ENCODE peak calls at places on chromosomes 2 and 18, in six cellular contexts. One of them, this sample, is unnamed.

GRCh38 chr2:171515672-171516298 is 6.5 kb upstream of the CYBRD1 start:
- DNase-seq in SK-N-SH: no peak
- DNase-seq in A549: no peak
- DNase-seq in endothelial cell of umbilical vein: no peak
- DNase-seq in HepG2: no peak
- DNase-seq in WTC11: no peak
- DNase-seq in this sample: no peak

GRCh38 chr2:177900091-177900490 is 172.5 kb downstream of the PDE11A start:
- DNase-seq in SK-N-SH: no peak
- DNase-seq in A549: no peak
- DNase-seq in endothelial cell of umbilical vein: no peak
- DNase-seq in HepG2: no peak
- DNase-seq in WTC11: no peak
- DNase-seq in this sample: no peak

GRCh38 chr2:8151888-8152287 is 530.0 kb upstream of the ID2 start:
- DNase-seq in SK-N-SH: no peak
- DNase-seq in A549: no peak
- DNase-seq in endothelial cell of umbilical vein: peak
- DNase-seq in HepG2: no peak
- DNase-seq in WTC11: no peak
- DNase-seq in this sample: no peak

GRCh38 chr18:63182247-63182771 is 137.3 kb downstream of the BCL2 start:
- DNase-seq in SK-N-SH: no peak
- DNase-seq in A549: no peak
- DNase-seq in endothelial cell of umbilical vein: no peak
- DNase-seq in HepG2: no peak
- DNase-seq in WTC11: no peak
- DNase-seq in this sample: no peak

GRCh38 chr18:5894613-5895299 is 566 bp downstream of the TMEM200C start:
- DNase-seq in SK-N-SH: peak
- DNase-seq in A549: no peak
- DNase-seq in endothelial cell of umbilical vein: no peak
- DNase-seq in HepG2: no peak
- DNase-seq in WTC11: peak
- DNase-seq in this sample: no peak

GRCh38 chr2:43426305-43427031 is 169.4 kb downstream of the THADA start:
- DNase-seq in SK-N-SH: peak
- DNase-seq in A549: peak
- DNase-seq in endothelial cell of umbilical vein: peak
- DNase-seq in HepG2: peak
- DNase-seq in WTC11: no peak
- DNase-seq in this sample: peak

GRCh38 chr2:237205111-237205541 is 119.4 kb downstream of the COPS8 start:
- DNase-seq in SK-N-SH: no peak
- DNase-seq in A549: no peak
- DNase-seq in endothelial cell of umbilical vein: no peak
- DNase-seq in HepG2: no peak
- DNase-seq in WTC11: no peak
- DNase-seq in this sample: no peak

GRCh38 chr2:71785550-71785951 is 332.2 kb downstream of the DYSF start:
- DNase-seq in SK-N-SH: peak
- DNase-seq in A549: no peak
- DNase-seq in endothelial cell of umbilical vein: no peak
- DNase-seq in HepG2: no peak
- DNase-seq in WTC11: no peak
- DNase-seq in this sample: no peak

GRCh38 chr2:40403233-40403841 is 48.6 kb downstream of the SLC8A1 start:
- DNase-seq in SK-N-SH: no peak
- DNase-seq in A549: no peak
- DNase-seq in endothelial cell of umbilical vein: no peak
- DNase-seq in HepG2: no peak
- DNase-seq in WTC11: no peak
- DNase-seq in this sample: no peak

GRCh38 chr18:34909637-34910364 is 131.4 kb upstream of the MAPRE2 start:
- DNase-seq in SK-N-SH: no peak
- DNase-seq in A549: no peak
- DNase-seq in endothelial cell of umbilical vein: no peak
- DNase-seq in HepG2: no peak
- DNase-seq in WTC11: no peak
- DNase-seq in this sample: no peak

GRCh38 chr2:46195819-46196218 is 101.4 kb upstream of the EPAS1 start:
- DNase-seq in SK-N-SH: no peak
- DNase-seq in A549: no peak
- DNase-seq in endothelial cell of umbilical vein: no peak
- DNase-seq in HepG2: no peak
- DNase-seq in WTC11: no peak
- DNase-seq in this sample: no peak

GRCh38 chr2:1628893-1629292 is 115.4 kb downstream of the PXDN start:
- DNase-seq in SK-N-SH: no peak
- DNase-seq in A549: no peak
- DNase-seq in endothelial cell of umbilical vein: peak
- DNase-seq in HepG2: no peak
- DNase-seq in WTC11: no peak
- DNase-seq in this sample: no peak

GRCh38 chr2:168432565-168433186 is 23.4 kb upstream of the CERS6 start:
- DNase-seq in SK-N-SH: no peak
- DNase-seq in A549: no peak
- DNase-seq in endothelial cell of umbilical vein: no peak
- DNase-seq in HepG2: no peak
- DNase-seq in WTC11: no peak
- DNase-seq in this sample: no peak

GRCh38 chr2:157327200-157327599 is 1.6 kb upstream of the ERMN start:
- DNase-seq in SK-N-SH: no peak
- DNase-seq in A549: no peak
- DNase-seq in endothelial cell of umbilical vein: no peak
- DNase-seq in HepG2: no peak
- DNase-seq in WTC11: no peak
- DNase-seq in this sample: no peak

GRCh38 chr2:173300458-173300857 is 54.2 kb upstream of the CDCA7 start:
- DNase-seq in SK-N-SH: no peak
- DNase-seq in A549: no peak
- DNase-seq in endothelial cell of umbilical vein: no peak
- DNase-seq in HepG2: peak
- DNase-seq in WTC11: no peak
- DNase-seq in this sample: no peak

GRCh38 chr2:30127016-30127893 is 19.6 kb upstream of the YPEL5 start:
- DNase-seq in SK-N-SH: no peak
- DNase-seq in A549: no peak
- DNase-seq in endothelial cell of umbilical vein: peak
- DNase-seq in HepG2: no peak
- DNase-seq in WTC11: no peak
- DNase-seq in this sample: no peak

GRCh38 chr2:233210843-233211600 is 40.5 kb upstream of the ATG16L1 start:
- DNase-seq in SK-N-SH: no peak
- DNase-seq in A549: no peak
- DNase-seq in endothelial cell of umbilical vein: peak
- DNase-seq in HepG2: no peak
- DNase-seq in WTC11: no peak
- DNase-seq in this sample: no peak

GRCh38 chr2:240649331-240649730 is 24.1 kb downstream of the GPR35 start:
- DNase-seq in SK-N-SH: no peak
- DNase-seq in A549: no peak
- DNase-seq in endothelial cell of umbilical vein: no peak
- DNase-seq in HepG2: no peak
- DNase-seq in WTC11: no peak
- DNase-seq in this sample: no peak

GRCh38 chr18:3748081-3748480 is 298.1 kb downstream of the TGIF1 start:
- DNase-seq in SK-N-SH: no peak
- DNase-seq in A549: no peak
- DNase-seq in endothelial cell of umbilical vein: no peak
- DNase-seq in HepG2: no peak
- DNase-seq in WTC11: no peak
- DNase-seq in this sample: peak

GRCh38 chr2:235026649-235027557 is 75.1 kb downstream of the SH3BP4 start:
- DNase-seq in SK-N-SH: no peak
- DNase-seq in A549: peak
- DNase-seq in endothelial cell of umbilical vein: peak
- DNase-seq in HepG2: no peak
- DNase-seq in WTC11: no peak
- DNase-seq in this sample: no peak

GRCh38 chr18:41783879-41784278 is 171.2 kb upstream of the PIK3C3 start:
- DNase-seq in SK-N-SH: no peak
- DNase-seq in A549: no peak
- DNase-seq in endothelial cell of umbilical vein: no peak
- DNase-seq in HepG2: no peak
- DNase-seq in WTC11: no peak
- DNase-seq in this sample: no peak

GRCh38 chr18:32383040-32383819 is 87.5 kb downstream of the GAREM1 start:
- DNase-seq in SK-N-SH: no peak
- DNase-seq in A549: peak
- DNase-seq in endothelial cell of umbilical vein: peak
- DNase-seq in HepG2: peak
- DNase-seq in WTC11: no peak
- DNase-seq in this sample: no peak

GRCh38 chr2:220835563-220835962 is 736.5 kb downstream of the EPHA4 start:
- DNase-seq in SK-N-SH: no peak
- DNase-seq in A549: no peak
- DNase-seq in endothelial cell of umbilical vein: no peak
- DNase-seq in HepG2: no peak
- DNase-seq in WTC11: no peak
- DNase-seq in this sample: no peak

GRCh38 chr2:24122356-24123211 is 550 bp downstream of the PFN4 start:
- DNase-seq in SK-N-SH: no peak
- DNase-seq in A549: peak
- DNase-seq in endothelial cell of umbilical vein: peak
- DNase-seq in HepG2: no peak
- DNase-seq in WTC11: no peak
- DNase-seq in this sample: peak

GRCh38 chr2:24115057-24115456 is 8.1 kb downstream of the PFN4 start:
- DNase-seq in SK-N-SH: no peak
- DNase-seq in A549: no peak
- DNase-seq in endothelial cell of umbilical vein: no peak
- DNase-seq in HepG2: no peak
- DNase-seq in WTC11: no peak
- DNase-seq in this sample: no peak

GRCh38 chr2:24123212-24124002 is at the start of the genes FAM228B and PFN4:
- DNase-seq in SK-N-SH: peak
- DNase-seq in A549: peak
- DNase-seq in endothelial cell of umbilical vein: peak
- DNase-seq in HepG2: peak
- DNase-seq in WTC11: peak
- DNase-seq in this sample: peak

GRCh38 chr2:24121469-24121868 is 1.7 kb downstream of the PFN4 start:
- DNase-seq in SK-N-SH: no peak
- DNase-seq in A549: no peak
- DNase-seq in endothelial cell of umbilical vein: no peak
- DNase-seq in HepG2: no peak
- DNase-seq in WTC11: no peak
- DNase-seq in this sample: no peak

GRCh38 chr2:24117902-24118301 is 5.2 kb downstream of the PFN4 start:
- DNase-seq in SK-N-SH: peak
- DNase-seq in A549: no peak
- DNase-seq in endothelial cell of umbilical vein: no peak
- DNase-seq in HepG2: no peak
- DNase-seq in WTC11: no peak
- DNase-seq in this sample: no peak
- TF ChIP-seq MAX in SK-N-SH: no peak
- TF ChIP-seq MAX in A549: no peak
- TF ChIP-seq MAX in endothelial cell of umbilical vein: no peak
- TF ChIP-seq MAX in HepG2: no peak
- TF ChIP-seq MAX in WTC11: no peak
- TF ChIP-seq MAX in this sample: no peak

DNA sequence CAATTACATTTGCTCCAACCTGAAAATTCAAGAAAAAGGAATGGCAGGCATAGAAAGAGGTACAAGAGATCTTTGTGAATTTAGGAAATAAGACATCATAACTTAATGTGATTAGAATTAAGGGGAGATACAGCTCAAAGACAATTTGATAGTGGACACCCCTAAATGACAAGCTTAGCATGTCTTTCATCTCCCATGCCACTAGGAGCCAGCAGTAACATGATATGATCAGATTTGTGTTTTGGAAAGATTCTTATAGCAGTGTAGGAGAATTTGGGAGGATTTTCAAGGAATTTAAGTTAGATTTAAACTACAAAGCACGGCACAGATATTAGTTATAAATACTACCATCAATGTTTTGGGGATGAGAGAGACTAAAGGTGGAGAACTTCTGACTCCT is 340.8 kb downstream of the RDH14 start:
- DNase-seq in SK-N-SH: no peak
- DNase-seq in A549: no peak
- DNase-seq in endothelial cell of umbilical vein: no peak
- DNase-seq in HepG2: no peak
- DNase-seq in WTC11: no peak
- DNase-seq in this sample: no peak
- TF ChIP-seq CTCF in SK-N-SH: peak
- TF ChIP-seq CTCF in A549: no peak
- TF ChIP-seq CTCF in endothelial cell of umbilical vein: no peak
- TF ChIP-seq CTCF in HepG2: no peak
- TF ChIP-seq CTCF in WTC11: no peak
- TF ChIP-seq CTCF in this sample: no peak

DNA sequence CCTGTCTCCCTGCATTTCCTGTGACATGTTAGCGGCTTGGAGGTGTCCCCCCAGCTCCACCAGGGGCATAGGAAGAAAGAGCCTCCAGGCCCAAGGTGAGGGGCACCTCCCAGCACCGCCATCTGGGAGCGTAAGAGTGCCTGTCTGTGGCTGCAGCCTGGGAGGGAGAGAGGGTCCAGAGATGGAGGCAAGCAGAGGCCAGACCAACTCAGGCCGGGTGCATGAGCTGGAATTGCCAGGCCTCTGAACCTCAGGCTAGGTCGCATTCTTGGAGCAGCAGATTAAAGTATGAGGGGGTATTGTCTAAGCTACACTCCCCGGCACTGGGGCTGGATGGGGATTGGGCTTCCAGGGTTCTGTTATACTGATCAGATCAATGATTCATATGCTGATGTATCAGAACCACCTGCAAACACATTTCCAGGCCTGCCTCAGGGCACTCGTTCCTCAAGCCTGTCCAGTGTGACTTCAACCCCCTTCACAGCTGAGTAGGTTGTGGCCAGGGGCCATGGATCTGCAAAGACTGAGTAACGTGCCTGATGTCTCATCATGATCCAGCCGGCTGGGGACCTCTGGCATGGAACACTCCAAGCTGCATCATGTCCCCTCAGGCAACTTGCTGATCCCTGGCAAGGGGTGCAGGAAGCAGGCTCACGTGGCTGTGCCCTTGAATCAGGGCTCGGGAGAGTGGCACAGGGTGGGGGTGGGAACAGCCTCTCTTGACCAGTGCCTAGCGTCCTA is 73.2 kb downstream of the HS1BP3 start:
- DNase-seq in SK-N-SH: no peak
- DNase-seq in A549: no peak
- DNase-seq in endothelial cell of umbilical vein: peak
- DNase-seq in HepG2: no peak
- DNase-seq in WTC11: no peak
- DNase-seq in this sample: no peak
- TF ChIP-seq MAX in SK-N-SH: no peak
- TF ChIP-seq MAX in A549: peak
- TF ChIP-seq MAX in endothelial cell of umbilical vein: no peak
- TF ChIP-seq MAX in HepG2: no peak
- TF ChIP-seq MAX in WTC11: no peak
- TF ChIP-seq MAX in this sample: no peak

DNA sequence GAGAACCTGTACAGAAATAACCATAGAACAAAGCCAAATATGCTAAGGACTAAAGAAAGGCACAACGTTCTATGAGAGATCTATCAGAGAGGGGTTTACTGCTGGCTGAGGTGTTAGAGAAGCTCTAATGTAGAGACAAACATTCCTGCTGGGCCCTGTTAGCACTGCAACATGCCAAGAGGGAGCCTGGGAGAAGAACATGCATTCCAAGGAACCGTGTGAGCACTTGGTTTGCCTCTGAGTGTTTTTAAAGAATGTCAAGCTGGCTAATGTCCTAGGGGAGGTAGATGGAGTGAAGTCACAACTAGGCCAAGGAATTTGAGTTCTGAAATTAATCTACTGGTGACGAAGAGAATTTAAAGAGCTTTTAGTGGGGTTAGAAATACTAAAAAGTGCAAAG is 384.3 kb upstream of the LYPD1 start:
- DNase-seq in SK-N-SH: no peak
- DNase-seq in A549: no peak
- DNase-seq in endothelial cell of umbilical vein: no peak
- DNase-seq in HepG2: no peak
- DNase-seq in WTC11: peak
- DNase-seq in this sample: no peak
- TF ChIP-seq CTCF in SK-N-SH: no peak
- TF ChIP-seq CTCF in A549: no peak
- TF ChIP-seq CTCF in endothelial cell of umbilical vein: no peak
- TF ChIP-seq CTCF in HepG2: no peak
- TF ChIP-seq CTCF in WTC11: no peak
- TF ChIP-seq CTCF in this sample: no peak

This sample was measured in NB4.